ENCODE peak calls at places on chromosomes 5 and 9, in nine cellular contexts. X is H54; E is HS-5; C is activated CD4-positive, alpha-beta T cell treated with anti-CD3 and anti-CD28 coated beads, Interleukin-2, amount 10 ng/mL, durations not matched to agents 7 days and 5 days; U is SHP77; L is stimulated activated CD4-positive, alpha-beta T cell treated with anti-CD3 and anti-CD28 coated beads, Interleukin-1b, Interleukin-23, amount 100 ng/mL, for 1 hour; J is amniotic epithelial cell; P is NCI-H524; G is sigmoid colon. A is an unnamed sample.

GRCh38 chr5:59569608-59570334 is 323.8 kb downstream of the PDE4D start:
- DNase-seq in X (no peak), E (no peak), C (no peak), U (no peak), L (no peak), J (no peak), P (no peak), G (no peak), A (no peak)

GRCh38 chr9:106587021-106587420 is 275.9 kb upstream of the ZNF462 start:
- DNase-seq in X (no peak), E (no peak), C (no peak), U (no peak), L (no peak), J (no peak), P (no peak), G (no peak), A (no peak)

GRCh38 chr5:135999396-136000139 is 29.2 kb upstream of the TGFBI start:
- DNase-seq in X (no peak), E (no peak), C (no peak), U (no peak), L (no peak), J (peak), P (no peak), G (no peak), A (no peak)

GRCh38 chr9:91803143-91803940 is 146.7 kb downstream of the ROR2 start:
- DNase-seq in X (no peak), E (no peak), C (no peak), U (no peak), L (no peak), J (peak), P (no peak), G (peak), A (no peak)

GRCh38 chr5:61412344-61412743 is 80.3 kb downstream of the ZSWIM6 start:
- DNase-seq in X (no peak), E (no peak), C (no peak), U (no peak), L (no peak), J (no peak), P (no peak), G (no peak), A (no peak)

GRCh38 chr9:121689461-121690157 is 38.2 kb downstream of the DAB2IP start:
- DNase-seq in X (no peak), E (no peak), C (no peak), U (no peak), L (no peak), J (no peak), P (no peak), G (no peak), A (no peak)

GRCh38 chr5:88394531-88395185 is 126.0 kb upstream of the TMEM161B start:
- DNase-seq in X (no peak), E (no peak), C (no peak), U (no peak), L (no peak), J (no peak), P (no peak), G (no peak), A (no peak)

GRCh38 chr5:151195622-151196021 is 28.3 kb downstream of the CCDC69 start:
- DNase-seq in X (no peak), E (no peak), C (no peak), U (no peak), L (no peak), J (peak), P (no peak), G (no peak), A (no peak)

GRCh38 chr5:95957804-95958203 is 3.8 kb downstream of the ELL2 start:
- DNase-seq in X (no peak), E (no peak), C (no peak), U (no peak), L (no peak), J (no peak), P (no peak), G (no peak), A (no peak)

GRCh38 chr9:1050125-1050895 is at the start of gene DMRT2:
- DNase-seq in X (no peak), E (peak), C (peak), U (no peak), L (no peak), J (peak), P (peak), G (peak), A (peak)

A was measured in COLO829.